ENCODE peak calls at places on chromosomes 3 and 15, in nine cellular contexts. One of them, this sample, is unnamed.

GRCh38 chr3:16740531-16740930 is 135.3 kb upstream of the DAZL start:
- DNase-seq in astrocyte of the spinal cord: peak
- DNase-seq in foreskin fibroblast: no peak
- DNase-seq in CD4-positive, CD25-positive, alpha-beta regulatory T cell: no peak
- DNase-seq in HT-29: no peak
- DNase-seq in hypothalamus: no peak
- DNase-seq in stimulated activated CD8-positive, alpha-beta memory T cell treated with anti-CD3 and anti-CD28 coated beads, Interleukin-15, amount 100 ng/mL, for 1 hour: no peak
- DNase-seq in T-helper 2 cell: no peak
- DNase-seq in occipital lobe: no peak
- DNase-seq in this sample: no peak

GRCh38 chr3:187836848-187837770 is 91.8 kb upstream of the BCL6 start:
- DNase-seq in astrocyte of the spinal cord: peak
- DNase-seq in foreskin fibroblast: no peak
- DNase-seq in CD4-positive, CD25-positive, alpha-beta regulatory T cell: no peak
- DNase-seq in HT-29: no peak
- DNase-seq in hypothalamus: no peak
- DNase-seq in stimulated activated CD8-positive, alpha-beta memory T cell treated with anti-CD3 and anti-CD28 coated beads, Interleukin-15, amount 100 ng/mL, for 1 hour: no peak
- DNase-seq in T-helper 2 cell: no peak
- DNase-seq in occipital lobe: no peak
- DNase-seq in this sample: no peak

GRCh38 chr3:37245003-37245402 is 70.6 kb upstream of the LRRFIP2 start:
- DNase-seq in astrocyte of the spinal cord: no peak
- DNase-seq in foreskin fibroblast: no peak
- DNase-seq in CD4-positive, CD25-positive, alpha-beta regulatory T cell: no peak
- DNase-seq in HT-29: no peak
- DNase-seq in hypothalamus: no peak
- DNase-seq in stimulated activated CD8-positive, alpha-beta memory T cell treated with anti-CD3 and anti-CD28 coated beads, Interleukin-15, amount 100 ng/mL, for 1 hour: no peak
- DNase-seq in T-helper 2 cell: no peak
- DNase-seq in occipital lobe: no peak
- DNase-seq in this sample: no peak

GRCh38 chr15:80527406-80527805 is 123.2 kb downstream of the ARNT2 start:
- DNase-seq in astrocyte of the spinal cord: no peak
- DNase-seq in foreskin fibroblast: no peak
- DNase-seq in CD4-positive, CD25-positive, alpha-beta regulatory T cell: no peak
- DNase-seq in HT-29: no peak
- DNase-seq in hypothalamus: no peak
- DNase-seq in stimulated activated CD8-positive, alpha-beta memory T cell treated with anti-CD3 and anti-CD28 coated beads, Interleukin-15, amount 100 ng/mL, for 1 hour: no peak
- DNase-seq in T-helper 2 cell: no peak
- DNase-seq in occipital lobe: no peak
- DNase-seq in this sample: no peak

GRCh38 chr3:72054976-72055375 is 270.0 kb upstream of the PROK2 start:
- DNase-seq in astrocyte of the spinal cord: no peak
- DNase-seq in foreskin fibroblast: no peak
- DNase-seq in CD4-positive, CD25-positive, alpha-beta regulatory T cell: no peak
- DNase-seq in HT-29: no peak
- DNase-seq in hypothalamus: no peak
- DNase-seq in stimulated activated CD8-positive, alpha-beta memory T cell treated with anti-CD3 and anti-CD28 coated beads, Interleukin-15, amount 100 ng/mL, for 1 hour: no peak
- DNase-seq in T-helper 2 cell: no peak
- DNase-seq in occipital lobe: no peak
- DNase-seq in this sample: no peak

GRCh38 chr15:37824717-37825382 is 109.6 kb upstream of the TMCO5A start:
- DNase-seq in astrocyte of the spinal cord: peak
- DNase-seq in foreskin fibroblast: peak
- DNase-seq in CD4-positive, CD25-positive, alpha-beta regulatory T cell: no peak
- DNase-seq in HT-29: no peak
- DNase-seq in hypothalamus: no peak
- DNase-seq in stimulated activated CD8-positive, alpha-beta memory T cell treated with anti-CD3 and anti-CD28 coated beads, Interleukin-15, amount 100 ng/mL, for 1 hour: no peak
- DNase-seq in T-helper 2 cell: no peak
- DNase-seq in occipital lobe: no peak
- DNase-seq in this sample: no peak

GRCh38 chr3:115470254-115470653 is 153.1 kb upstream of the GAP43 start:
- DNase-seq in astrocyte of the spinal cord: no peak
- DNase-seq in foreskin fibroblast: no peak
- DNase-seq in CD4-positive, CD25-positive, alpha-beta regulatory T cell: no peak
- DNase-seq in HT-29: no peak
- DNase-seq in hypothalamus: no peak
- DNase-seq in stimulated activated CD8-positive, alpha-beta memory T cell treated with anti-CD3 and anti-CD28 coated beads, Interleukin-15, amount 100 ng/mL, for 1 hour: no peak
- DNase-seq in T-helper 2 cell: no peak
- DNase-seq in occipital lobe: no peak
- DNase-seq in this sample: no peak

GRCh38 chr3:68984011-68984410 is 29.5 kb downstream of the EOGT start:
- DNase-seq in astrocyte of the spinal cord: no peak
- DNase-seq in foreskin fibroblast: no peak
- DNase-seq in CD4-positive, CD25-positive, alpha-beta regulatory T cell: no peak
- DNase-seq in HT-29: no peak
- DNase-seq in hypothalamus: no peak
- DNase-seq in stimulated activated CD8-positive, alpha-beta memory T cell treated with anti-CD3 and anti-CD28 coated beads, Interleukin-15, amount 100 ng/mL, for 1 hour: no peak
- DNase-seq in T-helper 2 cell: no peak
- DNase-seq in occipital lobe: no peak
- DNase-seq in this sample: no peak

GRCh38 chr15:75727851-75728715 is 15.4 kb upstream of the CSPG4 start:
- DNase-seq in astrocyte of the spinal cord: peak
- DNase-seq in foreskin fibroblast: peak
- DNase-seq in CD4-positive, CD25-positive, alpha-beta regulatory T cell: peak
- DNase-seq in HT-29: peak
- DNase-seq in hypothalamus: peak
- DNase-seq in stimulated activated CD8-positive, alpha-beta memory T cell treated with anti-CD3 and anti-CD28 coated beads, Interleukin-15, amount 100 ng/mL, for 1 hour: peak
- DNase-seq in T-helper 2 cell: peak
- DNase-seq in occipital lobe: no peak
- DNase-seq in this sample: peak

GRCh38 chr3:45914362-45915077 is 28.2 kb downstream of the CCR9 start:
- DNase-seq in astrocyte of the spinal cord: no peak
- DNase-seq in foreskin fibroblast: no peak
- DNase-seq in CD4-positive, CD25-positive, alpha-beta regulatory T cell: no peak
- DNase-seq in HT-29: no peak
- DNase-seq in hypothalamus: no peak
- DNase-seq in stimulated activated CD8-positive, alpha-beta memory T cell treated with anti-CD3 and anti-CD28 coated beads, Interleukin-15, amount 100 ng/mL, for 1 hour: no peak
- DNase-seq in T-helper 2 cell: no peak
- DNase-seq in occipital lobe: no peak
- DNase-seq in this sample: no peak

GRCh38 chr15:74610302-74610951 is 5.2 kb upstream of the CLK3 start:
- DNase-seq in astrocyte of the spinal cord: no peak
- DNase-seq in foreskin fibroblast: no peak
- DNase-seq in CD4-positive, CD25-positive, alpha-beta regulatory T cell: no peak
- DNase-seq in HT-29: no peak
- DNase-seq in hypothalamus: no peak
- DNase-seq in stimulated activated CD8-positive, alpha-beta memory T cell treated with anti-CD3 and anti-CD28 coated beads, Interleukin-15, amount 100 ng/mL, for 1 hour: no peak
- DNase-seq in T-helper 2 cell: no peak
- DNase-seq in occipital lobe: no peak
- DNase-seq in this sample: no peak

GRCh38 chr3:150183619-150184425 is 213.1 kb upstream of the PFN2 start:
- DNase-seq in astrocyte of the spinal cord: peak
- DNase-seq in foreskin fibroblast: peak
- DNase-seq in CD4-positive, CD25-positive, alpha-beta regulatory T cell: peak
- DNase-seq in HT-29: peak
- DNase-seq in hypothalamus: peak
- DNase-seq in stimulated activated CD8-positive, alpha-beta memory T cell treated with anti-CD3 and anti-CD28 coated beads, Interleukin-15, amount 100 ng/mL, for 1 hour: peak
- DNase-seq in T-helper 2 cell: no peak
- DNase-seq in occipital lobe: peak
- DNase-seq in this sample: no peak

GRCh38 chr3:177135841-177136492 is 61.3 kb downstream of the TBL1XR1 start:
- DNase-seq in astrocyte of the spinal cord: no peak
- DNase-seq in foreskin fibroblast: no peak
- DNase-seq in CD4-positive, CD25-positive, alpha-beta regulatory T cell: no peak
- DNase-seq in HT-29: peak
- DNase-seq in hypothalamus: no peak
- DNase-seq in stimulated activated CD8-positive, alpha-beta memory T cell treated with anti-CD3 and anti-CD28 coated beads, Interleukin-15, amount 100 ng/mL, for 1 hour: no peak
- DNase-seq in T-helper 2 cell: no peak
- DNase-seq in occipital lobe: no peak
- DNase-seq in this sample: no peak

GRCh38 chr15:68230157-68231100 is 901 bp upstream of the CLN6 start:
- DNase-seq in astrocyte of the spinal cord: no peak
- DNase-seq in foreskin fibroblast: peak
- DNase-seq in CD4-positive, CD25-positive, alpha-beta regulatory T cell: no peak
- DNase-seq in HT-29: no peak
- DNase-seq in hypothalamus: no peak
- DNase-seq in stimulated activated CD8-positive, alpha-beta memory T cell treated with anti-CD3 and anti-CD28 coated beads, Interleukin-15, amount 100 ng/mL, for 1 hour: no peak
- DNase-seq in T-helper 2 cell: no peak
- DNase-seq in occipital lobe: no peak
- DNase-seq in this sample: no peak

GRCh38 chr3:185175370-185175987 is 22.6 kb upstream of the C3orf70 start:
- DNase-seq in astrocyte of the spinal cord: peak
- DNase-seq in foreskin fibroblast: peak
- DNase-seq in CD4-positive, CD25-positive, alpha-beta regulatory T cell: no peak
- DNase-seq in HT-29: peak
- DNase-seq in hypothalamus: peak
- DNase-seq in stimulated activated CD8-positive, alpha-beta memory T cell treated with anti-CD3 and anti-CD28 coated beads, Interleukin-15, amount 100 ng/mL, for 1 hour: no peak
- DNase-seq in T-helper 2 cell: no peak
- DNase-seq in occipital lobe: peak
- DNase-seq in this sample: no peak

GRCh38 chr15:74381190-74381453 is 13.7 kb upstream of the CYP11A1 start:
- DNase-seq in astrocyte of the spinal cord: no peak
- DNase-seq in foreskin fibroblast: no peak
- DNase-seq in CD4-positive, CD25-positive, alpha-beta regulatory T cell: no peak
- DNase-seq in HT-29: no peak
- DNase-seq in hypothalamus: no peak
- DNase-seq in stimulated activated CD8-positive, alpha-beta memory T cell treated with anti-CD3 and anti-CD28 coated beads, Interleukin-15, amount 100 ng/mL, for 1 hour: no peak
- DNase-seq in T-helper 2 cell: no peak
- DNase-seq in occipital lobe: no peak
- DNase-seq in this sample: no peak

GRCh38 chr3:151630938-151631417 is 102.7 kb upstream of the AADACL2 start:
- DNase-seq in astrocyte of the spinal cord: peak
- DNase-seq in foreskin fibroblast: peak
- DNase-seq in CD4-positive, CD25-positive, alpha-beta regulatory T cell: no peak
- DNase-seq in HT-29: peak
- DNase-seq in hypothalamus: no peak
- DNase-seq in stimulated activated CD8-positive, alpha-beta memory T cell treated with anti-CD3 and anti-CD28 coated beads, Interleukin-15, amount 100 ng/mL, for 1 hour: no peak
- DNase-seq in T-helper 2 cell: no peak
- DNase-seq in occipital lobe: no peak
- DNase-seq in this sample: no peak

GRCh38 chr3:106071306-106071705 is 202.5 kb upstream of the CBLB start:
- DNase-seq in astrocyte of the spinal cord: no peak
- DNase-seq in foreskin fibroblast: no peak
- DNase-seq in CD4-positive, CD25-positive, alpha-beta regulatory T cell: no peak
- DNase-seq in HT-29: no peak
- DNase-seq in hypothalamus: no peak
- DNase-seq in stimulated activated CD8-positive, alpha-beta memory T cell treated with anti-CD3 and anti-CD28 coated beads, Interleukin-15, amount 100 ng/mL, for 1 hour: no peak
- DNase-seq in T-helper 2 cell: no peak
- DNase-seq in occipital lobe: no peak
- DNase-seq in this sample: no peak

GRCh38 chr3:10519236-10519635 is 13.8 kb upstream of the ATP2B2 start:
- DNase-seq in astrocyte of the spinal cord: no peak
- DNase-seq in foreskin fibroblast: no peak
- DNase-seq in CD4-positive, CD25-positive, alpha-beta regulatory T cell: no peak
- DNase-seq in HT-29: no peak
- DNase-seq in hypothalamus: no peak
- DNase-seq in stimulated activated CD8-positive, alpha-beta memory T cell treated with anti-CD3 and anti-CD28 coated beads, Interleukin-15, amount 100 ng/mL, for 1 hour: no peak
- DNase-seq in T-helper 2 cell: no peak
- DNase-seq in occipital lobe: no peak
- DNase-seq in this sample: no peak

GRCh38 chr3:43537206-43537605 is 84.6 kb downstream of the ANO10 start:
- DNase-seq in astrocyte of the spinal cord: no peak
- DNase-seq in foreskin fibroblast: no peak
- DNase-seq in CD4-positive, CD25-positive, alpha-beta regulatory T cell: no peak
- DNase-seq in HT-29: no peak
- DNase-seq in hypothalamus: no peak
- DNase-seq in stimulated activated CD8-positive, alpha-beta memory T cell treated with anti-CD3 and anti-CD28 coated beads, Interleukin-15, amount 100 ng/mL, for 1 hour: no peak
- DNase-seq in T-helper 2 cell: no peak
- DNase-seq in occipital lobe: no peak
- DNase-seq in this sample: no peak

GRCh38 chr15:90902996-90903732 is at the start of gene MAN2A2:
- DNase-seq in astrocyte of the spinal cord: peak
- DNase-seq in foreskin fibroblast: peak
- DNase-seq in CD4-positive, CD25-positive, alpha-beta regulatory T cell: peak
- DNase-seq in HT-29: peak
- DNase-seq in hypothalamus: peak
- DNase-seq in stimulated activated CD8-positive, alpha-beta memory T cell treated with anti-CD3 and anti-CD28 coated beads, Interleukin-15, amount 100 ng/mL, for 1 hour: peak
- DNase-seq in T-helper 2 cell: peak
- DNase-seq in occipital lobe: peak
- DNase-seq in this sample: peak

GRCh38 chr15:41568350-41569017 is 9.5 kb downstream of the TYRO3 start:
- DNase-seq in astrocyte of the spinal cord: no peak
- DNase-seq in foreskin fibroblast: no peak
- DNase-seq in CD4-positive, CD25-positive, alpha-beta regulatory T cell: no peak
- DNase-seq in HT-29: peak
- DNase-seq in hypothalamus: peak
- DNase-seq in stimulated activated CD8-positive, alpha-beta memory T cell treated with anti-CD3 and anti-CD28 coated beads, Interleukin-15, amount 100 ng/mL, for 1 hour: no peak
- DNase-seq in T-helper 2 cell: no peak
- DNase-seq in occipital lobe: peak
- DNase-seq in this sample: no peak

GRCh38 chr3:53500165-53500777 is 5.9 kb downstream of the CACNA1D start:
- DNase-seq in astrocyte of the spinal cord: no peak
- DNase-seq in foreskin fibroblast: no peak
- DNase-seq in CD4-positive, CD25-positive, alpha-beta regulatory T cell: no peak
- DNase-seq in HT-29: no peak
- DNase-seq in hypothalamus: no peak
- DNase-seq in stimulated activated CD8-positive, alpha-beta memory T cell treated with anti-CD3 and anti-CD28 coated beads, Interleukin-15, amount 100 ng/mL, for 1 hour: no peak
- DNase-seq in T-helper 2 cell: no peak
- DNase-seq in occipital lobe: no peak
- DNase-seq in this sample: no peak

GRCh38 chr3:55169608-55170010 is 241.8 kb upstream of the LRTM1 start:
- DNase-seq in astrocyte of the spinal cord: peak
- DNase-seq in foreskin fibroblast: peak
- DNase-seq in CD4-positive, CD25-positive, alpha-beta regulatory T cell: no peak
- DNase-seq in HT-29: no peak
- DNase-seq in hypothalamus: no peak
- DNase-seq in stimulated activated CD8-positive, alpha-beta memory T cell treated with anti-CD3 and anti-CD28 coated beads, Interleukin-15, amount 100 ng/mL, for 1 hour: no peak
- DNase-seq in T-helper 2 cell: no peak
- DNase-seq in occipital lobe: no peak
- DNase-seq in this sample: no peak

GRCh38 chr3:123105201-123106189 is 38.7 kb downstream of the PDIA5 start:
- DNase-seq in astrocyte of the spinal cord: no peak
- DNase-seq in foreskin fibroblast: no peak
- DNase-seq in CD4-positive, CD25-positive, alpha-beta regulatory T cell: no peak
- DNase-seq in HT-29: no peak
- DNase-seq in hypothalamus: peak
- DNase-seq in stimulated activated CD8-positive, alpha-beta memory T cell treated with anti-CD3 and anti-CD28 coated beads, Interleukin-15, amount 100 ng/mL, for 1 hour: no peak
- DNase-seq in T-helper 2 cell: no peak
- DNase-seq in occipital lobe: no peak
- DNase-seq in this sample: no peak

GRCh38 chr3:19399356-19399755 is 251.0 kb downstream of the KCNH8 start:
- DNase-seq in astrocyte of the spinal cord: peak
- DNase-seq in foreskin fibroblast: no peak
- DNase-seq in CD4-positive, CD25-positive, alpha-beta regulatory T cell: no peak
- DNase-seq in HT-29: no peak
- DNase-seq in hypothalamus: no peak
- DNase-seq in stimulated activated CD8-positive, alpha-beta memory T cell treated with anti-CD3 and anti-CD28 coated beads, Interleukin-15, amount 100 ng/mL, for 1 hour: no peak
- DNase-seq in T-helper 2 cell: no peak
- DNase-seq in occipital lobe: no peak
- DNase-seq in this sample: no peak

GRCh38 chr15:51288143-51289065 is 50.0 kb downstream of the CYP19A1 start:
- DNase-seq in astrocyte of the spinal cord: no peak
- DNase-seq in foreskin fibroblast: no peak
- DNase-seq in CD4-positive, CD25-positive, alpha-beta regulatory T cell: no peak
- DNase-seq in HT-29: peak
- DNase-seq in hypothalamus: no peak
- DNase-seq in stimulated activated CD8-positive, alpha-beta memory T cell treated with anti-CD3 and anti-CD28 coated beads, Interleukin-15, amount 100 ng/mL, for 1 hour: no peak
- DNase-seq in T-helper 2 cell: no peak
- DNase-seq in occipital lobe: no peak
- DNase-seq in this sample: no peak

GRCh38 chr3:194494951-194495374 is 8.2 kb upstream of the ATP13A3 start:
- DNase-seq in astrocyte of the spinal cord: no peak
- DNase-seq in foreskin fibroblast: no peak
- DNase-seq in CD4-positive, CD25-positive, alpha-beta regulatory T cell: no peak
- DNase-seq in HT-29: no peak
- DNase-seq in hypothalamus: no peak
- DNase-seq in stimulated activated CD8-positive, alpha-beta memory T cell treated with anti-CD3 and anti-CD28 coated beads, Interleukin-15, amount 100 ng/mL, for 1 hour: no peak
- DNase-seq in T-helper 2 cell: no peak
- DNase-seq in occipital lobe: no peak
- DNase-seq in this sample: no peak

GRCh38 chr3:61521229-61521628 is 40.1 kb upstream of the PTPRG start:
- DNase-seq in astrocyte of the spinal cord: no peak
- DNase-seq in foreskin fibroblast: no peak
- DNase-seq in CD4-positive, CD25-positive, alpha-beta regulatory T cell: peak
- DNase-seq in HT-29: no peak
- DNase-seq in hypothalamus: no peak
- DNase-seq in stimulated activated CD8-positive, alpha-beta memory T cell treated with anti-CD3 and anti-CD28 coated beads, Interleukin-15, amount 100 ng/mL, for 1 hour: no peak
- DNase-seq in T-helper 2 cell: no peak
- DNase-seq in occipital lobe: no peak
- DNase-seq in this sample: no peak

GRCh38 chr15:100918690-100919480 is at the start of gene LRRK1:
- DNase-seq in astrocyte of the spinal cord: peak
- DNase-seq in foreskin fibroblast: peak
- DNase-seq in CD4-positive, CD25-positive, alpha-beta regulatory T cell: peak
- DNase-seq in HT-29: peak
- DNase-seq in hypothalamus: no peak
- DNase-seq in stimulated activated CD8-positive, alpha-beta memory T cell treated with anti-CD3 and anti-CD28 coated beads, Interleukin-15, amount 100 ng/mL, for 1 hour: no peak
- DNase-seq in T-helper 2 cell: no peak
- DNase-seq in occipital lobe: no peak
- DNase-seq in this sample: no peak

GRCh38 chr15:52787549-52788098 is 2.5 kb downstream of the ONECUT1 start:
- DNase-seq in astrocyte of the spinal cord: no peak
- DNase-seq in foreskin fibroblast: no peak
- DNase-seq in CD4-positive, CD25-positive, alpha-beta regulatory T cell: no peak
- DNase-seq in HT-29: no peak
- DNase-seq in hypothalamus: no peak
- DNase-seq in stimulated activated CD8-positive, alpha-beta memory T cell treated with anti-CD3 and anti-CD28 coated beads, Interleukin-15, amount 100 ng/mL, for 1 hour: no peak
- DNase-seq in T-helper 2 cell: no peak
- DNase-seq in occipital lobe: no peak
- DNase-seq in this sample: no peak

This sample was measured in T-helper 22 cell.